ENCODE peak calls at places on chromosome 11, in six cellular contexts. One of them, this sample, is unnamed.

GRCh38 chr11:117866526-117866925 is 9.9 kb downstream of the FXYD6 start:
- DNase-seq in kidney epithelial cell: no peak
- DNase-seq in HS-27A: no peak
- DNase-seq in stimulated activated CD4-positive, alpha-beta T cell treated with anti-CD3 and anti-CD28 coated beads, TNF-alpha, amount 100 ng/mL, for 4 hours: no peak
- DNase-seq in ACHN: no peak
- DNase-seq in brain microvascular endothelial cell: no peak
- DNase-seq in this sample: no peak

GRCh38 chr11:118918128-118918685 is 7.5 kb downstream of the BCL9L start:
- DNase-seq in kidney epithelial cell: no peak
- DNase-seq in HS-27A: no peak
- DNase-seq in stimulated activated CD4-positive, alpha-beta T cell treated with anti-CD3 and anti-CD28 coated beads, TNF-alpha, amount 100 ng/mL, for 4 hours: no peak
- DNase-seq in ACHN: peak; percentile 89
- DNase-seq in brain microvascular endothelial cell: peak; percentile 94
- DNase-seq in this sample: no peak

GRCh38 chr11:17978553-17979287 is 34.1 kb downstream of the SERGEF start:
- DNase-seq in kidney epithelial cell: no peak
- DNase-seq in HS-27A: no peak
- DNase-seq in stimulated activated CD4-positive, alpha-beta T cell treated with anti-CD3 and anti-CD28 coated beads, TNF-alpha, amount 100 ng/mL, for 4 hours: no peak
- DNase-seq in ACHN: peak; percentile 39
- DNase-seq in brain microvascular endothelial cell: peak; percentile 33
- DNase-seq in this sample: no peak

GRCh38 chr11:1121343-1122331 is 36.1 kb upstream of the MUC5AC start:
- DNase-seq in kidney epithelial cell: no peak
- DNase-seq in HS-27A: no peak
- DNase-seq in stimulated activated CD4-positive, alpha-beta T cell treated with anti-CD3 and anti-CD28 coated beads, TNF-alpha, amount 100 ng/mL, for 4 hours: no peak
- DNase-seq in ACHN: no peak
- DNase-seq in brain microvascular endothelial cell: no peak
- DNase-seq in this sample: no peak

GRCh38 chr11:876550-876949 is 33.9 kb downstream of the TSPAN4 start:
- DNase-seq in kidney epithelial cell: no peak
- DNase-seq in HS-27A: no peak
- DNase-seq in stimulated activated CD4-positive, alpha-beta T cell treated with anti-CD3 and anti-CD28 coated beads, TNF-alpha, amount 100 ng/mL, for 4 hours: no peak
- DNase-seq in ACHN: no peak
- DNase-seq in brain microvascular endothelial cell: no peak
- DNase-seq in this sample: no peak

GRCh38 chr11:78795862-78796261 is 221.2 kb upstream of the NARS2 start:
- DNase-seq in kidney epithelial cell: peak; percentile 74
- DNase-seq in HS-27A: no peak
- DNase-seq in stimulated activated CD4-positive, alpha-beta T cell treated with anti-CD3 and anti-CD28 coated beads, TNF-alpha, amount 100 ng/mL, for 4 hours: no peak
- DNase-seq in ACHN: peak; percentile 81
- DNase-seq in brain microvascular endothelial cell: no peak
- DNase-seq in this sample: no peak

GRCh38 chr11:134331565-134332188 is at the start of gene GLB1L2:
- DNase-seq in kidney epithelial cell: no peak
- DNase-seq in HS-27A: no peak
- DNase-seq in stimulated activated CD4-positive, alpha-beta T cell treated with anti-CD3 and anti-CD28 coated beads, TNF-alpha, amount 100 ng/mL, for 4 hours: peak; percentile 71
- DNase-seq in ACHN: no peak
- DNase-seq in brain microvascular endothelial cell: peak; percentile 12
- DNase-seq in this sample: peak; percentile 63

GRCh38 chr11:9901931-9902330 is 238.1 kb downstream of the SWAP70 start:
- DNase-seq in kidney epithelial cell: no peak
- DNase-seq in HS-27A: no peak
- DNase-seq in stimulated activated CD4-positive, alpha-beta T cell treated with anti-CD3 and anti-CD28 coated beads, TNF-alpha, amount 100 ng/mL, for 4 hours: no peak
- DNase-seq in ACHN: no peak
- DNase-seq in brain microvascular endothelial cell: no peak
- DNase-seq in this sample: no peak

GRCh38 chr11:83914995-83915394 is 628.8 kb upstream of the CCDC90B start:
- DNase-seq in kidney epithelial cell: no peak
- DNase-seq in HS-27A: no peak
- DNase-seq in stimulated activated CD4-positive, alpha-beta T cell treated with anti-CD3 and anti-CD28 coated beads, TNF-alpha, amount 100 ng/mL, for 4 hours: no peak
- DNase-seq in ACHN: no peak
- DNase-seq in brain microvascular endothelial cell: no peak
- DNase-seq in this sample: no peak

GRCh38 chr11:91382946-91383345 is 841.7 kb upstream of the FAT3 start:
- DNase-seq in kidney epithelial cell: no peak
- DNase-seq in HS-27A: no peak
- DNase-seq in stimulated activated CD4-positive, alpha-beta T cell treated with anti-CD3 and anti-CD28 coated beads, TNF-alpha, amount 100 ng/mL, for 4 hours: no peak
- DNase-seq in ACHN: no peak
- DNase-seq in brain microvascular endothelial cell: no peak
- DNase-seq in this sample: no peak

GRCh38 chr11:116742104-116742503 is 30.7 kb downstream of the BUD13 start:
- DNase-seq in kidney epithelial cell: no peak
- DNase-seq in HS-27A: no peak
- DNase-seq in stimulated activated CD4-positive, alpha-beta T cell treated with anti-CD3 and anti-CD28 coated beads, TNF-alpha, amount 100 ng/mL, for 4 hours: no peak
- DNase-seq in ACHN: no peak
- DNase-seq in brain microvascular endothelial cell: peak; percentile 58
- DNase-seq in this sample: no peak

GRCh38 chr11:64484308-64485061 is 106.5 kb upstream of the SLC22A12 start:
- DNase-seq in kidney epithelial cell: no peak
- DNase-seq in HS-27A: no peak
- DNase-seq in stimulated activated CD4-positive, alpha-beta T cell treated with anti-CD3 and anti-CD28 coated beads, TNF-alpha, amount 100 ng/mL, for 4 hours: no peak
- DNase-seq in ACHN: no peak
- DNase-seq in brain microvascular endothelial cell: no peak
- DNase-seq in this sample: no peak

GRCh38 chr11:114685097-114685496 is 6.8 kb downstream of the NXPE2 start:
- DNase-seq in kidney epithelial cell: no peak
- DNase-seq in HS-27A: no peak
- DNase-seq in stimulated activated CD4-positive, alpha-beta T cell treated with anti-CD3 and anti-CD28 coated beads, TNF-alpha, amount 100 ng/mL, for 4 hours: no peak
- DNase-seq in ACHN: no peak
- DNase-seq in brain microvascular endothelial cell: no peak
- DNase-seq in this sample: no peak

GRCh38 chr11:72191961-72192381 is at the start of gene FOLR1:
- DNase-seq in kidney epithelial cell: no peak
- DNase-seq in HS-27A: no peak
- DNase-seq in stimulated activated CD4-positive, alpha-beta T cell treated with anti-CD3 and anti-CD28 coated beads, TNF-alpha, amount 100 ng/mL, for 4 hours: no peak
- DNase-seq in ACHN: no peak
- DNase-seq in brain microvascular endothelial cell: no peak
- DNase-seq in this sample: no peak

GRCh38 chr11:7672960-7673723 is at the start of gene CYB5R2:
- DNase-seq in kidney epithelial cell: no peak
- DNase-seq in HS-27A: no peak
- DNase-seq in stimulated activated CD4-positive, alpha-beta T cell treated with anti-CD3 and anti-CD28 coated beads, TNF-alpha, amount 100 ng/mL, for 4 hours: no peak
- DNase-seq in ACHN: peak; percentile 26
- DNase-seq in brain microvascular endothelial cell: no peak
- DNase-seq in this sample: no peak

GRCh38 chr11:96621161-96621560 is 231.3 kb downstream of the JRKL start:
- DNase-seq in kidney epithelial cell: no peak
- DNase-seq in HS-27A: no peak
- DNase-seq in stimulated activated CD4-positive, alpha-beta T cell treated with anti-CD3 and anti-CD28 coated beads, TNF-alpha, amount 100 ng/mL, for 4 hours: no peak
- DNase-seq in ACHN: no peak
- DNase-seq in brain microvascular endothelial cell: no peak
- DNase-seq in this sample: no peak

GRCh38 chr11:65817312-65817814 is 16.4 kb upstream of the SNX32 start:
- DNase-seq in kidney epithelial cell: no peak
- DNase-seq in HS-27A: no peak
- DNase-seq in stimulated activated CD4-positive, alpha-beta T cell treated with anti-CD3 and anti-CD28 coated beads, TNF-alpha, amount 100 ng/mL, for 4 hours: no peak
- DNase-seq in ACHN: peak; percentile 1
- DNase-seq in brain microvascular endothelial cell: no peak
- DNase-seq in this sample: no peak

GRCh38 chr11:36034572-36035331 is 90.9 kb downstream of the LDLRAD3 start:
- DNase-seq in kidney epithelial cell: peak; percentile 61
- DNase-seq in HS-27A: peak; percentile 87
- DNase-seq in stimulated activated CD4-positive, alpha-beta T cell treated with anti-CD3 and anti-CD28 coated beads, TNF-alpha, amount 100 ng/mL, for 4 hours: no peak
- DNase-seq in ACHN: peak; percentile 73
- DNase-seq in brain microvascular endothelial cell: peak; percentile 64
- DNase-seq in this sample: no peak

GRCh38 chr11:70454197-70454767 is 56.0 kb downstream of the CTTN start:
- DNase-seq in kidney epithelial cell: no peak
- DNase-seq in HS-27A: no peak
- DNase-seq in stimulated activated CD4-positive, alpha-beta T cell treated with anti-CD3 and anti-CD28 coated beads, TNF-alpha, amount 100 ng/mL, for 4 hours: no peak
- DNase-seq in ACHN: no peak
- DNase-seq in brain microvascular endothelial cell: peak; percentile 33
- DNase-seq in this sample: no peak

GRCh38 chr11:7204778-7205177 is 46.9 kb upstream of the SYT9 start:
- DNase-seq in kidney epithelial cell: peak; percentile 39
- DNase-seq in HS-27A: no peak
- DNase-seq in stimulated activated CD4-positive, alpha-beta T cell treated with anti-CD3 and anti-CD28 coated beads, TNF-alpha, amount 100 ng/mL, for 4 hours: no peak
- DNase-seq in ACHN: no peak
- DNase-seq in brain microvascular endothelial cell: peak; percentile 74
- DNase-seq in this sample: no peak

GRCh38 chr11:74742070-74742469 is 6.6 kb upstream of the RNF169 start:
- DNase-seq in kidney epithelial cell: no peak
- DNase-seq in HS-27A: no peak
- DNase-seq in stimulated activated CD4-positive, alpha-beta T cell treated with anti-CD3 and anti-CD28 coated beads, TNF-alpha, amount 100 ng/mL, for 4 hours: no peak
- DNase-seq in ACHN: no peak
- DNase-seq in brain microvascular endothelial cell: no peak
- DNase-seq in this sample: no peak

GRCh38 chr11:125299061-125299616 is 134.6 kb downstream of the PKNOX2 start:
- DNase-seq in kidney epithelial cell: no peak
- DNase-seq in HS-27A: no peak
- DNase-seq in stimulated activated CD4-positive, alpha-beta T cell treated with anti-CD3 and anti-CD28 coated beads, TNF-alpha, amount 100 ng/mL, for 4 hours: no peak
- DNase-seq in ACHN: no peak
- DNase-seq in brain microvascular endothelial cell: no peak
- DNase-seq in this sample: no peak

GRCh38 chr11:32312865-32313403 is 122.4 kb downstream of the WT1 start:
- DNase-seq in kidney epithelial cell: no peak
- DNase-seq in HS-27A: no peak
- DNase-seq in stimulated activated CD4-positive, alpha-beta T cell treated with anti-CD3 and anti-CD28 coated beads, TNF-alpha, amount 100 ng/mL, for 4 hours: no peak
- DNase-seq in ACHN: peak; percentile 63
- DNase-seq in brain microvascular endothelial cell: peak; percentile 57
- DNase-seq in this sample: no peak

GRCh38 chr11:10322830-10323792 is 18.2 kb downstream of the ADM start:
- DNase-seq in kidney epithelial cell: no peak
- DNase-seq in HS-27A: no peak
- DNase-seq in stimulated activated CD4-positive, alpha-beta T cell treated with anti-CD3 and anti-CD28 coated beads, TNF-alpha, amount 100 ng/mL, for 4 hours: no peak
- DNase-seq in ACHN: peak; percentile 80
- DNase-seq in brain microvascular endothelial cell: peak; percentile 86
- DNase-seq in this sample: peak; percentile 26

GRCh38 chr11:970319-970871 is 44.7 kb downstream of the AP2A2 start:
- DNase-seq in kidney epithelial cell: no peak
- DNase-seq in HS-27A: no peak
- DNase-seq in stimulated activated CD4-positive, alpha-beta T cell treated with anti-CD3 and anti-CD28 coated beads, TNF-alpha, amount 100 ng/mL, for 4 hours: no peak
- DNase-seq in ACHN: no peak
- DNase-seq in brain microvascular endothelial cell: no peak
- DNase-seq in this sample: no peak

GRCh38 chr11:61959026-61959608 is 8.3 kb downstream of the FTH1 start:
- DNase-seq in kidney epithelial cell: no peak
- DNase-seq in HS-27A: no peak
- DNase-seq in stimulated activated CD4-positive, alpha-beta T cell treated with anti-CD3 and anti-CD28 coated beads, TNF-alpha, amount 100 ng/mL, for 4 hours: no peak
- DNase-seq in ACHN: no peak
- DNase-seq in brain microvascular endothelial cell: no peak
- DNase-seq in this sample: no peak

GRCh38 chr11:65932558-65932919 is 12.7 kb upstream of the TSGA10IP start:
- DNase-seq in kidney epithelial cell: no peak
- DNase-seq in HS-27A: no peak
- DNase-seq in stimulated activated CD4-positive, alpha-beta T cell treated with anti-CD3 and anti-CD28 coated beads, TNF-alpha, amount 100 ng/mL, for 4 hours: no peak
- DNase-seq in ACHN: no peak
- DNase-seq in brain microvascular endothelial cell: peak; percentile 24
- DNase-seq in this sample: no peak

GRCh38 chr11:44833869-44834452 is 107.2 kb downstream of the TSPAN18 start:
- DNase-seq in kidney epithelial cell: no peak
- DNase-seq in HS-27A: no peak
- DNase-seq in stimulated activated CD4-positive, alpha-beta T cell treated with anti-CD3 and anti-CD28 coated beads, TNF-alpha, amount 100 ng/mL, for 4 hours: no peak
- DNase-seq in ACHN: no peak
- DNase-seq in brain microvascular endothelial cell: no peak
- DNase-seq in this sample: no peak

GRCh38 chr11:440065-441042 is 1.5 kb downstream of the ANO9 start:
- DNase-seq in kidney epithelial cell: no peak
- DNase-seq in HS-27A: no peak
- DNase-seq in stimulated activated CD4-positive, alpha-beta T cell treated with anti-CD3 and anti-CD28 coated beads, TNF-alpha, amount 100 ng/mL, for 4 hours: no peak
- DNase-seq in ACHN: no peak
- DNase-seq in brain microvascular endothelial cell: no peak
- DNase-seq in this sample: no peak

GRCh38 chr11:109914809-109915653 is 178.2 kb upstream of the ZC3H12C start:
- DNase-seq in kidney epithelial cell: no peak
- DNase-seq in HS-27A: no peak
- DNase-seq in stimulated activated CD4-positive, alpha-beta T cell treated with anti-CD3 and anti-CD28 coated beads, TNF-alpha, amount 100 ng/mL, for 4 hours: no peak
- DNase-seq in ACHN: no peak
- DNase-seq in brain microvascular endothelial cell: peak; percentile 40
- DNase-seq in this sample: no peak

GRCh38 chr11:62922653-62923371 is 1.6 kb upstream of the CHRM1 start:
- DNase-seq in kidney epithelial cell: no peak
- DNase-seq in HS-27A: no peak
- DNase-seq in stimulated activated CD4-positive, alpha-beta T cell treated with anti-CD3 and anti-CD28 coated beads, TNF-alpha, amount 100 ng/mL, for 4 hours: peak; percentile 44
- DNase-seq in ACHN: no peak
- DNase-seq in brain microvascular endothelial cell: no peak
- DNase-seq in this sample: no peak